ENCODE peak calls at places on chromosomes 11 and 22, in six cellular contexts. One of them, this sample, is unnamed.

GRCh38 chr11:11636671-11637070 is 14.9 kb upstream of the GALNT18 start:
- DNase-seq in IMR-90: no peak
- DNase-seq in H1: no peak
- DNase-seq in H9: no peak
- DNase-seq in mesendoderm: peak
- DNase-seq in mesenchymal stem cell: no peak
- DNase-seq in this sample: no peak

GRCh38 chr11:71245601-71246391 is 6.6 kb downstream of the SHANK2 start:
- DNase-seq in IMR-90: no peak
- DNase-seq in H1: peak
- DNase-seq in H9: peak
- DNase-seq in mesendoderm: peak
- DNase-seq in mesenchymal stem cell: no peak
- DNase-seq in this sample: no peak

GRCh38 chr11:75189911-75190310 is 39.0 kb downstream of the SLCO2B1 start:
- DNase-seq in IMR-90: no peak
- DNase-seq in H1: no peak
- DNase-seq in H9: no peak
- DNase-seq in mesendoderm: no peak
- DNase-seq in mesenchymal stem cell: no peak
- DNase-seq in this sample: no peak

GRCh38 chr22:22156716-22157499 is 87.7 kb upstream of the VPREB1 start:
- DNase-seq in IMR-90: peak
- DNase-seq in H1: peak
- DNase-seq in H9: peak
- DNase-seq in mesendoderm: peak
- DNase-seq in mesenchymal stem cell: peak
- DNase-seq in this sample: peak

GRCh38 chr11:117197516-117198456 is 1.4 kb upstream of the TAGLN start:
- DNase-seq in IMR-90: peak
- DNase-seq in H1: peak
- DNase-seq in H9: peak
- DNase-seq in mesendoderm: peak
- DNase-seq in mesenchymal stem cell: no peak
- DNase-seq in this sample: no peak

GRCh38 chr22:39248254-39248653 is 3.5 kb upstream of the PDGFB start:
- DNase-seq in IMR-90: no peak
- DNase-seq in H1: no peak
- DNase-seq in H9: no peak
- DNase-seq in mesendoderm: no peak
- DNase-seq in mesenchymal stem cell: no peak
- DNase-seq in this sample: no peak

GRCh38 chr11:5992604-5993251 is 5.9 kb upstream of the OR52L1 start:
- DNase-seq in IMR-90: peak
- DNase-seq in H1: no peak
- DNase-seq in H9: no peak
- DNase-seq in mesendoderm: peak
- DNase-seq in mesenchymal stem cell: peak
- DNase-seq in this sample: peak

GRCh38 chr22:35352214-35353111 is 28.4 kb upstream of the HMOX1 start:
- DNase-seq in IMR-90: no peak
- DNase-seq in H1: peak
- DNase-seq in H9: peak
- DNase-seq in mesendoderm: peak
- DNase-seq in mesenchymal stem cell: no peak
- DNase-seq in this sample: no peak

GRCh38 chr22:46593211-46593676 is 26.9 kb upstream of the GRAMD4 start:
- DNase-seq in IMR-90: no peak
- DNase-seq in H1: no peak
- DNase-seq in H9: no peak
- DNase-seq in mesendoderm: no peak
- DNase-seq in mesenchymal stem cell: no peak
- DNase-seq in this sample: no peak

GRCh38 chr11:18106688-18107087 is 806 bp upstream of the SAAL1 start:
- DNase-seq in IMR-90: peak
- DNase-seq in H1: no peak
- DNase-seq in H9: no peak
- DNase-seq in mesendoderm: no peak
- DNase-seq in mesenchymal stem cell: peak
- DNase-seq in this sample: no peak

DNA sequence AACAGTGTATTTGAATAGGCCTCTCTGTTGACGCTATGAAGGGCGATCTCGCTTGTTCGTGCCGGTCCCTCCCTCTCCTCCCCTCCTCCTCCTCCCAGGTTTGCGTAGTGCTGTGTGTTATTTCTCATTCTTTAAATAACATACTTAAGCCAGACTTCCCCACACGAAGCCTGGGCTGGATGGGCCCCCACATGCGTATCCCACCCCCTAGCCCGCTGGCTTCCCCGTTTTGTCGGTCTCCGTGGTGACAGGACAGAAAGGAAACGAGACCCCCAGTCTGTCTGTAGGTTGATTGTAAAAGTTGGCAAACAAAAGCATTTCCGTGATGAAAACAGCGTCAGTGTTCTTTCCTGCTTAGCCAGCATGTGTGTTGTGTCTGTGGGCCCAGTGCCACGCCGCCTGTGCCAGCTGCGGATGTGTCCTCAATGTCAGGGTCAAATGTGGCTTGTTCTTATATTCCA is 27.3 kb downstream of the FAM118A start:
- DNase-seq in IMR-90: no peak
- DNase-seq in H1: no peak
- DNase-seq in H9: no peak
- DNase-seq in mesendoderm: no peak
- DNase-seq in mesenchymal stem cell: no peak
- DNase-seq in this sample: no peak
- H2BK15ac ChIP-seq in IMR-90: no peak
- H2BK15ac ChIP-seq in H1: no peak
- H2BK15ac ChIP-seq in H9: no peak
- H2BK15ac ChIP-seq in mesendoderm: no peak
- H2BK15ac ChIP-seq in mesenchymal stem cell: no peak
- H2BK15ac ChIP-seq in this sample: no peak

GRCh38 chr11:67197606-67198005 is 68.7 kb upstream of the GRK2 start:
- DNase-seq in IMR-90: no peak
- DNase-seq in H1: no peak
- DNase-seq in H9: no peak
- DNase-seq in mesendoderm: no peak
- DNase-seq in mesenchymal stem cell: no peak
- DNase-seq in this sample: no peak
- H2BK15ac ChIP-seq in IMR-90: no peak
- H2BK15ac ChIP-seq in H1: no peak
- H2BK15ac ChIP-seq in H9: no peak
- H2BK15ac ChIP-seq in mesendoderm: no peak
- H2BK15ac ChIP-seq in mesenchymal stem cell: no peak
- H2BK15ac ChIP-seq in this sample: no peak

GRCh38 chr11:8964324-8965320 is at the start of gene TMEM9B:
- DNase-seq in IMR-90: peak
- DNase-seq in H1: peak
- DNase-seq in H9: peak
- DNase-seq in mesendoderm: peak
- DNase-seq in mesenchymal stem cell: peak
- DNase-seq in this sample: peak
- H2BK15ac ChIP-seq in IMR-90: peak
- H2BK15ac ChIP-seq in H1: no peak
- H2BK15ac ChIP-seq in H9: no peak
- H2BK15ac ChIP-seq in mesendoderm: no peak
- H2BK15ac ChIP-seq in mesenchymal stem cell: peak
- H2BK15ac ChIP-seq in this sample: peak

DNA sequence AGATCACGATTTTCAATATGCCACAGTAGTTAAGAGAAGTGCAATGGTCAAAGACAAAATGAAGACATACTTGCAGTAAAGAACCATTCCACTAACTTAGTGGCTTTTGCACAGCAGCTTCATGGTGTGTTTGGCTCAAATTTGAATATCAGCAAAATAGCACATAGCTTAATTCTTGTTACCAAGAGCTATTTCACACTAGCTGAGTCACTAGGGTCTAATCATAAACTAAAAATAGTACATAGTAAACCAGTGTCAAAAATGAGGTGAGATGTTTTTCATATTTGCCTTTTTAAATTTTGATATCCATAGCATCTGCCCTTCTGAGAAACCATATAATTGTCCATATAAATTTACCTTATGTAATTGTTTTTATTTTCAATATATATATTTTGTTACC is 325.0 kb upstream of the LUZP2 start:
- DNase-seq in IMR-90: no peak
- DNase-seq in H1: no peak
- DNase-seq in H9: no peak
- DNase-seq in mesendoderm: no peak
- DNase-seq in mesenchymal stem cell: no peak
- DNase-seq in this sample: no peak
- H2BK15ac ChIP-seq in IMR-90: no peak
- H2BK15ac ChIP-seq in H1: no peak
- H2BK15ac ChIP-seq in H9: no peak
- H2BK15ac ChIP-seq in mesendoderm: no peak
- H2BK15ac ChIP-seq in mesenchymal stem cell: no peak
- H2BK15ac ChIP-seq in this sample: no peak

DNA sequence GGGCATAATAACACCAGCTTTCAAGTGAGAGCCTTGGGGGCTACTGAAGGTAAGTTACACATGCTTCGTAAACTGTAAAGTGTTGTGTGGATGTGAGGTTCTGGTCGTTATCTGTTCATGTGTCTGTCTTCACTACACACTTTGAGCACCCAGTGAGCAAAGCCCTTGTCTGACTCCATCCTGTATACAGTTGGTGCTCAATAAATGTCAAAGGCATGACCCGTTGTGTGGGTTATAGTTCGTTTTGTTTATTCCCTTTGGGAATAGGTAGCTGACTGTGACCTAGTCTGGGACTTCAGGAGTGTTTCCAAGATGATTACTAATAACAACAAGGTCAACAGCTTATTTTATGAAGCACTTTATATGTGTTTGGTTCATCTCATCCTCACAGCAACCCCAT is 146.9 kb downstream of the MIAT start:
- DNase-seq in IMR-90: no peak
- DNase-seq in H1: no peak
- DNase-seq in H9: no peak
- DNase-seq in mesendoderm: no peak
- DNase-seq in mesenchymal stem cell: no peak
- DNase-seq in this sample: no peak
- H2BK15ac ChIP-seq in IMR-90: no peak
- H2BK15ac ChIP-seq in H1: no peak
- H2BK15ac ChIP-seq in H9: no peak
- H2BK15ac ChIP-seq in mesendoderm: no peak
- H2BK15ac ChIP-seq in mesenchymal stem cell: no peak
- H2BK15ac ChIP-seq in this sample: no peak

GRCh38 chr22:20204281-20204680 is 53.4 kb upstream of the CCDC188 start:
- DNase-seq in IMR-90: no peak
- DNase-seq in H1: no peak
- DNase-seq in H9: no peak
- DNase-seq in mesendoderm: no peak
- DNase-seq in mesenchymal stem cell: no peak
- DNase-seq in this sample: no peak
- H2BK15ac ChIP-seq in IMR-90: peak
- H2BK15ac ChIP-seq in H1: peak
- H2BK15ac ChIP-seq in H9: no peak
- H2BK15ac ChIP-seq in mesendoderm: no peak
- H2BK15ac ChIP-seq in mesenchymal stem cell: peak
- H2BK15ac ChIP-seq in this sample: peak

GRCh38 chr22:44918925-44919392 is 90.8 kb downstream of the PHF21B start:
- DNase-seq in IMR-90: no peak
- DNase-seq in H1: no peak
- DNase-seq in H9: no peak
- DNase-seq in mesendoderm: no peak
- DNase-seq in mesenchymal stem cell: no peak
- DNase-seq in this sample: no peak
- H2BK15ac ChIP-seq in IMR-90: no peak
- H2BK15ac ChIP-seq in H1: no peak
- H2BK15ac ChIP-seq in H9: no peak
- H2BK15ac ChIP-seq in mesendoderm: no peak
- H2BK15ac ChIP-seq in mesenchymal stem cell: no peak
- H2BK15ac ChIP-seq in this sample: no peak

This sample was measured in neuronal stem cell.